ENCODE peak calls at places on chromosomes 3 and 15, in ten cellular contexts. Z, Q, K, R, N, X, F, H, O and S are unnamed samples.

GRCh38 chr15:80277147-80277546 is 25.1 kb upstream of the CTXND1 start:
- DNase-seq in O (no peak), H (no peak), Q (no peak), K (no peak), R (no peak), F (no peak), Z (no peak), N (no peak), X (no peak), S (no peak)

GRCh38 chr3:99920530-99921376 is 103.1 kb downstream of the CMSS1 start:
- DNase-seq in Z (no peak), K (peak), R (peak), H (peak), Q (peak), O (peak), F (peak), N (peak), X (peak), S (no peak)

GRCh38 chr3:126781406-126781805 is 77.4 kb downstream of the CHCHD6 start:
- DNase-seq in X (no peak), N (no peak), Q (no peak), Z (no peak), K (peak), F (no peak), O (no peak), R (no peak), H (no peak), S (no peak)

GRCh38 chr15:56772868-56773639 is 39.7 kb upstream of the ZNF280D start:
- DNase-seq in X (no peak), Q (no peak), N (peak), R (no peak), O (peak), Z (no peak), H (no peak), F (no peak), K (peak), S (peak)

GRCh38 chr3:161559177-161559998 is 62.8 kb downstream of the OTOL1 start:
- DNase-seq in O (peak), X (no peak), Q (no peak), Z (no peak), N (peak), R (no peak), H (no peak), F (no peak), K (peak), S (peak)

GRCh38 chr3:13537926-13538325 is 11.0 kb upstream of the FBLN2 start:
- DNase-seq in F (peak), O (peak), K (peak), H (no peak), Q (peak), R (no peak), X (no peak), N (no peak), Z (peak), S (peak)

GRCh38 chr15:35481064-35481463 is 64.9 kb downstream of the DPH6 start:
- DNase-seq in R (no peak), K (no peak), F (no peak), H (no peak), Z (no peak), Q (no peak), O (no peak), X (no peak), N (no peak), S (no peak)

GRCh38 chr3:55461896-55462295 is 25.2 kb downstream of the WNT5A start:
- DNase-seq in X (no peak), O (peak), Z (no peak), R (no peak), F (no peak), K (peak), N (no peak), Q (no peak), H (no peak), S (peak)

GRCh38 chr3:184643442-184643841 is 68.4 kb downstream of the MAGEF1 start:
- DNase-seq in Q (no peak), N (no peak), H (no peak), X (no peak), Z (no peak), R (no peak), F (no peak), K (no peak), O (no peak), S (no peak)

GRCh38 chr3:126850370-126851085 is 132.4 kb upstream of the PLXNA1 start:
- DNase-seq in O (peak), X (no peak), F (no peak), Q (peak), Z (peak), K (peak), H (peak), R (peak), N (peak), S (peak)

GRCh38 chr3:64399205-64399800 is 174.0 kb upstream of the PRICKLE2 start:
- DNase-seq in Z (peak), H (peak), O (peak), N (peak), K (peak), R (no peak), Q (no peak), F (no peak), X (no peak), S (peak)

GRCh38 chr15:100405179-100405578 is 63.4 kb upstream of the ADAMTS17 start:
- DNase-seq in N (no peak), F (no peak), R (no peak), O (no peak), X (no peak), H (no peak), Z (no peak), K (no peak), Q (no peak), S (no peak)

GRCh38 chr3:143081844-143082778 is 37.5 kb upstream of the CHST2 start:
- DNase-seq in N (no peak), H (no peak), Q (no peak), X (no peak), F (no peak), K (no peak), R (no peak), O (no peak), Z (no peak), S (no peak)

GRCh38 chr3:46934508-46935167 is 41.9 kb downstream of the CCDC12 start:
- DNase-seq in O (peak), H (peak), N (no peak), K (peak), Q (peak), R (peak), X (peak), F (no peak), Z (no peak), S (peak)

GRCh38 chr15:50840520-50840919 is 68.0 kb upstream of the AP4E1 start:
- DNase-seq in Z (no peak), X (no peak), F (no peak), Q (no peak), O (no peak), H (no peak), R (no peak), N (no peak), K (no peak), S (no peak)

GRCh38 chr3:119034256-119035013 is at the start of gene IGSF11:
- DNase-seq in Z (no peak), R (peak), X (peak), N (peak), H (peak), Q (peak), K (peak), O (peak), F (peak), S (peak)

GRCh38 chr3:9669720-9670432 is 20.6 kb downstream of the MTMR14 start:
- DNase-seq in K (no peak), X (peak), F (no peak), R (peak), H (peak), Q (no peak), O (peak), N (no peak), Z (peak), S (peak)

GRCh38 chr3:105533955-105534354 is 167.2 kb downstream of the ALCAM start:
- DNase-seq in X (no peak), N (no peak), Q (no peak), Z (no peak), O (no peak), F (no peak), H (no peak), R (no peak), K (no peak), S (peak)

GRCh38 chr3:9664119-9664751 is 14.9 kb downstream of the MTMR14 start:
- DNase-seq in N (no peak), X (no peak), O (no peak), H (no peak), K (no peak), Z (no peak), R (no peak), F (no peak), Q (no peak), S (no peak)

GRCh38 chr3:46393011-46393410 is 13.9 kb downstream of the CCR5AS start:
- DNase-seq in N (no peak), R (no peak), H (no peak), Z (no peak), O (no peak), F (no peak), Q (no peak), K (no peak), X (no peak), S (no peak)

GRCh38 chr3:191301982-191302381 is 27.2 kb upstream of the CCDC50 start:
- DNase-seq in N (no peak), Z (no peak), X (no peak), O (no peak), H (no peak), Q (no peak), F (no peak), K (no peak), R (no peak), S (no peak)

GRCh38 chr3:108153451-108153981 is 62.7 kb upstream of the CD47 start:
- DNase-seq in Q (no peak), O (peak), Z (no peak), H (no peak), X (no peak), N (peak), F (no peak), K (peak), R (no peak), S (peak)

GRCh38 chr3:184524981-184525336 is 36.6 kb upstream of the EPHB3 start:
- DNase-seq in K (no peak), F (no peak), O (no peak), R (no peak), N (no peak), Q (no peak), X (no peak), Z (no peak), H (peak), S (no peak)

GRCh38 chr3:194537732-194538247 is 51.0 kb upstream of the ATP13A3 start:
- DNase-seq in Q (no peak), X (no peak), N (peak), F (no peak), K (peak), O (peak), R (no peak), Z (peak), H (no peak), S (peak)

GRCh38 chr3:119695480-119695879 is 7.3 kb upstream of the CFAP91 start:
- DNase-seq in X (no peak), R (no peak), K (peak), Z (no peak), N (peak), O (peak), Q (no peak), F (no peak), H (no peak), S (peak)

GRCh38 chr3:23810342-23811116 is 4.8 kb downstream of the UBE2E1 start:
- DNase-seq in H (peak), N (peak), K (peak), R (peak), O (peak), F (peak), X (peak), Z (no peak), Q (peak), S (peak)

GRCh38 chr3:125132815-125133214 is 77.0 kb upstream of the HEG1 start:
- DNase-seq in K (no peak), R (no peak), O (no peak), H (no peak), X (no peak), Q (no peak), F (no peak), Z (no peak), N (no peak), S (no peak)

GRCh38 chr3:10867384-10867783 is 51.4 kb downstream of the SLC6A11 start:
- DNase-seq in O (peak), K (peak), N (peak), Z (no peak), H (no peak), Q (no peak), R (no peak), X (no peak), F (no peak), S (peak)

GRCh38 chr3:185126201-185126600 is 26.7 kb downstream of the C3orf70 start:
- DNase-seq in O (no peak), Z (no peak), R (no peak), K (no peak), Q (no peak), N (no peak), H (no peak), X (no peak), F (no peak), S (no peak)

GRCh38 chr3:15327941-15328340 is 4.4 kb downstream of the SH3BP5 start:
- DNase-seq in F (peak), O (no peak), X (no peak), R (peak), Z (no peak), Q (no peak), N (no peak), H (peak), K (no peak), S (no peak)

GRCh38 chr15:40097096-40097967 is 11.3 kb downstream of the BMF start:
- DNase-seq in Z (no peak), K (no peak), N (no peak), H (no peak), O (no peak), X (peak), F (no peak), Q (no peak), R (no peak), S (no peak)

GRCh38 chr15:40098489-40099261 is 10.0 kb downstream of the BMF start:
- DNase-seq in Z (peak), Q (peak), R (peak), F (peak), O (peak), K (peak), H (peak), X (peak), N (peak), S (peak)

GRCh38 chr15:40096094-40096876 is 12.4 kb downstream of the BMF start:
- DNase-seq in H (no peak), R (no peak), Q (no peak), N (no peak), X (peak), O (no peak), F (no peak), K (no peak), Z (no peak), S (no peak)

GRCh38 chr15:40100133-40100946 is 8.3 kb downstream of the BMF start:
- DNase-seq in X (peak), Z (no peak), N (no peak), Q (no peak), H (no peak), O (no peak), R (no peak), K (no peak), F (no peak), S (no peak)

GRCh38 chr15:40097968-40098476 is 10.7 kb downstream of the BMF start:
- DNase-seq in X (peak), F (peak), K (peak), H (peak), Z (no peak), R (peak), Q (peak), N (no peak), O (peak), S (no peak)
- H3K4me3 ChIP-seq in X (no peak), F (no peak), K (no peak), H (no peak), Z (no peak), R (no peak), Q (no peak), N (no peak), O (no peak), S (no peak)

GRCh38 chr3:128745742-128746141 is 19.8 kb downstream of the RAB7A start:
- DNase-seq in H (no peak), F (no peak), X (no peak), O (no peak), N (peak), R (no peak), K (no peak), Q (no peak), Z (no peak), S (no peak)
- TF ChIP-seq CTCF in H (no peak), F (no peak), X (no peak), O (no peak), N (no peak), R (no peak), K (no peak), Q (no peak), Z (no peak), S (peak)

GRCh38 chr3:196528639-196529233 is 13.6 kb upstream of the SMCO1 start:
- DNase-seq in Q (peak), N (peak), K (peak), F (peak), X (peak), O (peak), R (peak), Z (no peak), H (peak), S (peak)
- H3K4me3 ChIP-seq in Q (peak), N (peak), K (peak), F (peak), X (peak), O (peak), R (peak), Z (peak), H (peak), S (peak)

GRCh38 chr3:57227930-57228733 is 603 bp downstream of the APPL1 start:
- DNase-seq in R (peak), Z (no peak), F (peak), X (peak), H (peak), N (peak), Q (peak), K (peak), O (peak), S (peak)

GRCh38 chr3:57226156-57226555 is 1.4 kb upstream of the APPL1 start:
- DNase-seq in Q (no peak), R (no peak), K (no peak), Z (no peak), X (no peak), N (no peak), F (no peak), H (no peak), O (no peak), S (no peak)

GRCh38 chr3:57228734-57229505 is 1.4 kb downstream of the APPL1 start:
- DNase-seq in R (no peak), H (no peak), K (peak), O (peak), N (no peak), Z (no peak), X (no peak), F (no peak), Q (no peak), S (peak)

GRCh38 chr3:57224856-57225255 is 2.7 kb upstream of the APPL1 start:
- DNase-seq in X (no peak), N (no peak), Z (no peak), K (no peak), Q (no peak), H (no peak), F (no peak), R (no peak), O (no peak), S (no peak)

GRCh38 chr3:57227204-57227929 is at the start of gene APPL1:
- DNase-seq in R (peak), N (peak), X (peak), F (peak), O (peak), Q (peak), H (peak), K (peak), Z (no peak), S (peak)
- TF ChIP-seq CTCF in R (no peak), N (no peak), X (no peak), F (no peak), O (no peak), Q (no peak), H (no peak), K (no peak), Z (no peak), S (no peak)

DNA sequence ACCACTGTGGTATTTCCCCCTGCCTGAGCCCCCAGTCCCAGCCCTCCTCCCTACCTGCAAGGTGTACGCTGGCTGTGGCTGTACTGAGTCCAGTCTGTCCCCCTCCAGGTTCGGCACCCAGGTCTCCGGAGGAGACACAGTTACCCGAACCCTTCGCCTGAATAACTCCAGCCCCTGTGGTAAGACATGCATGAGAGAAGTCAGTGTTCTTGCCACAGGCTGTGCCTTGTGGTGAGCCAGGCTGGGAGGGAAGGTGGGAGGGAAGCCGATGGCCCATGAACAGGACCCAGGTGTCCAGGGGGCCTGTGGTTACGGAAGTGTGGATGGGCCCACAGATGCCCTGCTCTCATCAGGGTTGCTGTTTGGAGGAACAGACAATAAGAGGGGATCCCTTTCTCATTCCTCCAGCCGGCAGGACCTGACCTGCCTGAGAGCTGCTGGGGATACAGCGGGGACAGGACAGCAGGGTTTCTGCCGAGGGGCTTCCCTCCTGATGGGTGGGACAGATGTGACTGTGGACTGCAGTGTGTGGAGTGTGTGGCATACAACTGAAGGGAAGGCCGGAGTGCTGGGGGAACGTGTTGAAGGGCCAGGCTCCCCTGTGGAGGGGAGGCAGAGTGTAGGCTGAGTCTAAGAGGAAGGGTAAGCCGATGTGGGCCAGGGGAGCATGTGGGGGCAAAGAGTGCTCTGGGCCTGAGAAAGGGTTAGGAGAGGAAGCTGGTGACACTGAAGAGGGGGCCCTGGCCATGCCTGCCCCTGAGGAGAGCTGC is 21.9 kb downstream of the ACAA1 start:
- DNase-seq in R (no peak), Q (peak), F (no peak), O (no peak), K (no peak), X (peak), Z (no peak), N (no peak), H (no peak), S (no peak)
- H3K4me3 ChIP-seq in R (no peak), Q (no peak), F (no peak), O (no peak), K (no peak), X (no peak), Z (no peak), N (no peak), H (no peak), S (no peak)

GRCh38 chr15:47844437-47844836 is 127.1 kb downstream of the SEMA6D start:
- DNase-seq in Z (no peak), O (no peak), X (no peak), N (no peak), K (no peak), F (no peak), H (no peak), R (no peak), Q (no peak), S (no peak)

GRCh38 chr15:47846911-47847310 is 129.6 kb downstream of the SEMA6D start:
- DNase-seq in O (no peak), Z (no peak), X (no peak), K (no peak), H (no peak), F (no peak), N (no peak), R (no peak), Q (no peak), S (no peak)

GRCh38 chr15:47839233-47839867 is 122.0 kb downstream of the SEMA6D start:
- DNase-seq in Q (no peak), Z (no peak), F (no peak), N (no peak), H (peak), X (no peak), R (no peak), O (no peak), K (no peak), S (no peak)

GRCh38 chr15:47846128-47846868 is 129.0 kb downstream of the SEMA6D start:
- DNase-seq in R (no peak), F (no peak), X (no peak), Z (no peak), N (no peak), Q (no peak), H (no peak), O (no peak), K (no peak), S (no peak)

GRCh38 chr15:47843124-47843663 is 125.9 kb downstream of the SEMA6D start:
- DNase-seq in X (no peak), Z (no peak), Q (no peak), F (no peak), N (no peak), R (no peak), O (no peak), K (no peak), H (no peak), S (no peak)
- TF ChIP-seq CTCF in X (no peak), Z (no peak), Q (no peak), F (no peak), N (no peak), R (no peak), O (no peak), K (no peak), H (no peak), S (no peak)

DNA sequence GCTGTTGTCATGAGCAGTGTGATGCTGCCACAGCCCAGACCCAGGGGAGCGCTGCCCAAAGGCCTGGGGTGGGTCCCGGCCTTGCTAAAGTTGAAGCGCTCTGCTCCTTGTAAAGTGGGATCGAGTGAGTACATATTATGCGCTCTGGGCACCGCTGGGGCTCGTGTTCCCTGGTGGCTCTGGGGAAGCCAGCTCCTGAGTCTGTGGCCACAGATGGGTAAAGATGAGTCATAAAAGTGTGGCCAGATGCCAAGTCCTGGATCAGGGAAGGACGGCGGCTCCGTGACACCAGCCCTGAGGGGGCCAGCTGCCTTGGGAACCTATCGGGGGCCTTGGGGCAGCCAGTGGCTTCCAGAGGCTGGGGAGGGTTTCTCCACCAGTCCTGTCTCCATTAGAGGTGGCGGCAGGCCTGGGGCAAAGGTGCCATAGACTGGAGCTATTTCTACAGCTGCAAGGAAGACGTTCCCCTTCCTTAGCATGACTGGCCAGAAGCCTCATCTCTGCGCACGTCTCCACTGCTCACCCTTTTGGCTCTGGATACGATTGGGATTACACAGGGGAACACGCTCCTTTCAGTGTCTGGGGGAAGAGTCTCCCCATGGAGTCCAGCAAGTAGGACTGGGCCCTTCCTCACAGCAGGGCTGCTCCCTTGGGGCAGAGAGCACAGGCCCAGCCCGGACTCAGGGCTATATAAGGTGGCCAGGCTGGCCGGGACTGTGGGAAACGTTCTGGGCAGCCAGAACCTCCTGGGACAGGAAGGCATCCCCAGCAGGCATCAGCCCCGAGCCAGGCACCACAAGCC is 1.2 kb upstream of the ITIH4 start:
- DNase-seq in K (peak), Q (peak), O (peak), X (no peak), H (peak), N (no peak), R (peak), F (peak), Z (peak), S (peak)
- H3K4me3 ChIP-seq in K (no peak), Q (no peak), O (no peak), X (no peak), H (no peak), N (no peak), R (no peak), F (peak), Z (no peak), S (no peak)